ENCODE peak calls at places on chromosome 17, in five cellular contexts. Z is activated T-helper 2 cell treated with anti-CD3 and anti-CD28 coated beads, Interferon-gamma antibody, Interleukin-2, Interleukin-4, amounts not matched to agents 10 μg/mL and 5 μg/mL and 100 μg/mL, durations not matched to agents 14 hours and 24 hours and 36 hours; K is BJ; Y is T-cell; V is activated CD4-positive, CD25-positive, alpha-beta regulatory T cell. C is an unnamed sample.

GRCh38 chr17:14737984-14738651 is 437.2 kb downstream of the HS3ST3B1 start:
- DNase-seq in Z (no peak), V (no peak), K (peak; percentile 89), Y (no peak), C (no peak)

GRCh38 chr17:6981426-6981825 is 14.4 kb upstream of the ALOX12 start:
- DNase-seq in Y (no peak), K (no peak), Z (no peak), V (no peak), C (no peak)

GRCh38 chr17:41048441-41048840 is 1.3 kb upstream of the KRTAP2-1 start:
- DNase-seq in V (no peak), Y (no peak), Z (no peak), K (peak; percentile 76), C (no peak)

GRCh38 chr17:47317119-47317518 is 6.6 kb upstream of the EFCAB13 start:
- DNase-seq in Z (no peak), K (no peak), Y (no peak), V (no peak), C (no peak)

GRCh38 chr17:40281663-40282062 is 6.0 kb upstream of the CDC6 start:
- DNase-seq in K (no peak), Y (no peak), Z (no peak), V (no peak), C (no peak)

GRCh38 chr17:43855061-43855460 is 8.1 kb downstream of the CD300LG start:
- DNase-seq in K (no peak), Z (no peak), Y (no peak), V (no peak), C (no peak)

GRCh38 chr17:56144205-56144604 is 9.1 kb upstream of the ANKFN1 start:
- DNase-seq in Z (no peak), K (no peak), V (no peak), Y (no peak), C (no peak)

GRCh38 chr17:76260669-76261068 is 4.5 kb upstream of the UBALD2 start:
- DNase-seq in K (no peak), Y (no peak), Z (no peak), V (no peak), C (no peak)

GRCh38 chr17:15122857-15123256 is 142.3 kb downstream of the PMP22 start:
- DNase-seq in V (no peak), Z (no peak), K (peak; percentile 10), Y (no peak), C (no peak)

GRCh38 chr17:3636154-3636907 is at the start of the genes CTNS and SHPK:
- DNase-seq in K (peak; percentile 79), Y (peak; percentile 91), V (peak; percentile 90), Z (peak; percentile 95), C (peak; percentile 93)

GRCh38 chr17:66354981-66355380 is 52.6 kb downstream of the PRKCA start:
- DNase-seq in Z (no peak), Y (no peak), K (peak; percentile 19), V (no peak), C (no peak)

GRCh38 chr17:75814900-75815373 is 29.3 kb downstream of the UNC13D start:
- DNase-seq in Z (no peak), V (no peak), Y (no peak), K (peak; percentile 26), C (no peak)

GRCh38 chr17:7897773-7898172 is 9.2 kb downstream of the CHD3 start:
- DNase-seq in V (no peak), Z (no peak), Y (no peak), K (no peak), C (peak; percentile 26)

GRCh38 chr17:77310336-77310735 is 169.6 kb downstream of the SEC14L1 start:
- DNase-seq in Y (no peak), Z (no peak), V (no peak), K (no peak), C (no peak)

GRCh38 chr17:43949777-43950176 is 4.0 kb downstream of the PYY start:
- DNase-seq in Y (no peak), V (no peak), Z (no peak), K (no peak), C (no peak)

GRCh38 chr17:80901319-80901718 is 90.3 kb upstream of the CHMP6 start:
- DNase-seq in K (no peak), V (no peak), Z (no peak), Y (no peak), C (no peak)

GRCh38 chr17:83170571-83171260 is 91.3 kb downstream of the METRNL start:
- DNase-seq in V (no peak), Y (no peak), Z (no peak), K (no peak), C (no peak)

GRCh38 chr17:74354123-74354522 is 7.5 kb downstream of the BTBD17 start:
- DNase-seq in V (no peak), Z (peak; percentile 55), K (no peak), Y (peak; percentile 34), C (peak; percentile 40)

GRCh38 chr17:30957741-30958140 is 13.1 kb upstream of the RNF135 start:
- DNase-seq in Y (no peak), V (no peak), K (no peak), Z (no peak), C (no peak)

GRCh38 chr17:68961204-68961893 is 6.2 kb upstream of the ABCA8 start:
- DNase-seq in V (no peak), Y (no peak), K (no peak), Z (no peak), C (no peak)

GRCh38 chr17:1216209-1216937 is 36.6 kb upstream of the ABR start:
- DNase-seq in K (no peak), V (no peak), Y (no peak), Z (no peak), C (no peak)

GRCh38 chr17:7166873-7167272 is 12.3 kb downstream of the ASGR1 start:
- DNase-seq in K (no peak), V (no peak), Z (no peak), Y (no peak), C (no peak)

GRCh38 chr17:44778656-44779210 is 19.9 kb downstream of the ADAM11 start:
- DNase-seq in V (no peak), K (no peak), Y (no peak), Z (no peak), C (no peak)

GRCh38 chr17:80742091-80742490 is 197.5 kb downstream of the RPTOR start:
- DNase-seq in V (no peak), Z (no peak), Y (no peak), K (no peak), C (no peak)

GRCh38 chr17:58184308-58184985 is 8.1 kb upstream of the EPX start:
- DNase-seq in V (no peak), K (no peak), Z (no peak), Y (no peak), C (no peak)

GRCh38 chr17:19461139-19461538 is 50.1 kb downstream of the RNF112 start:
- DNase-seq in Z (no peak), K (no peak), V (no peak), Y (no peak), C (no peak)

GRCh38 chr17:50359998-50360461 is 13.0 kb downstream of the MRPL27 start:
- DNase-seq in Z (no peak), Y (no peak), V (no peak), K (no peak), C (no peak)

GRCh38 chr17:29124135-29124930 is 55.9 kb downstream of the MYO18A start:
- DNase-seq in K (no peak), Z (no peak), V (no peak), Y (no peak), C (peak; percentile 33)

GRCh38 chr17:45146616-45147101 is 1.6 kb upstream of the HEXIM1 start:
- DNase-seq in V (no peak), Y (no peak), K (peak; percentile 82), Z (no peak), C (no peak)

GRCh38 chr17:83089322-83090156 is 10.1 kb downstream of the METRNL start:
- DNase-seq in Z (no peak), K (no peak), V (no peak), Y (no peak), C (no peak)

GRCh38 chr17:82113941-82114340 is 15.9 kb upstream of the FASN start:
- DNase-seq in Z (no peak), Y (no peak), K (no peak), V (no peak), C (no peak)

GRCh38 chr17:45021607-45022287 is 29.7 kb downstream of the DCAKD start:
- DNase-seq in Y (peak; percentile 39), V (peak; percentile 44), K (no peak), Z (peak; percentile 56), C (peak; percentile 55)

GRCh38 chr17:37813753-37814152 is 68.9 kb upstream of the HNF1B start:
- DNase-seq in Y (no peak), V (no peak), K (peak; percentile 72), Z (no peak), C (no peak)

GRCh38 chr17:68777243-68777855 is 176.2 kb upstream of the FAM20A start:
- DNase-seq in K (peak; percentile 27), Z (no peak), V (no peak), Y (peak; percentile 2), C (peak; percentile 12)